ENCODE peak calls at places on chromosome 13, in four cellular contexts. L is mammary epithelial cell, M is progenitor cell of endocrine pancreas, T is AG10803. B is an unnamed sample.

GRCh38 chr13:26629260-26629659 is 71.8 kb downstream of the WASF3 start:
- DNase-seq in T (peak), M (no peak), L (no peak), B (no peak)

GRCh38 chr13:29819157-29819556 is 31.3 kb downstream of the UBL3 start:
- DNase-seq in T (no peak), M (no peak), L (no peak), B (no peak)

GRCh38 chr13:51714663-51715168 is 89.2 kb downstream of the DHRS12 start:
- DNase-seq in T (peak), L (peak), M (no peak), B (no peak)

GRCh38 chr13:100521912-100522490 is 66.6 kb downstream of the GGACT start:
- DNase-seq in L (no peak), T (no peak), M (no peak), B (no peak)

GRCh38 chr13:64083396-64083795 is 2667.7 kb upstream of the PCDH20 start:
- DNase-seq in L (no peak), M (no peak), T (no peak), B (no peak)

GRCh38 chr13:51849145-51850101 is 4.4 kb upstream of the TMEM272 start:
- DNase-seq in M (no peak), T (no peak), L (no peak), B (no peak)

GRCh38 chr13:22883262-22883840 is 297.4 kb upstream of the SGCG start:
- DNase-seq in L (no peak), M (no peak), T (no peak), B (no peak)

GRCh38 chr13:67803118-67803517 is 573.0 kb upstream of the PCDH9 start:
- DNase-seq in T (no peak), L (no peak), M (no peak), B (no peak)

GRCh38 chr13:55572862-55573261 is 1567.9 kb upstream of the PRR20A start:
- DNase-seq in M (no peak), L (no peak), T (no peak), B (no peak)

GRCh38 chr13:93805736-93806135 is 579.1 kb downstream of the GPC6 start:
- DNase-seq in M (no peak), L (no peak), T (no peak), B (no peak)

GRCh38 chr13:23554000-23554399 is 16.2 kb upstream of the TNFRSF19 start:
- DNase-seq in T (no peak), M (no peak), L (peak), B (no peak)

GRCh38 chr13:20351279-20352022 is 119.3 kb upstream of the GJB6 start:
- DNase-seq in L (peak), T (peak), M (no peak), B (no peak)

GRCh38 chr13:73225983-73226382 is 167.2 kb downstream of the KLF5 start:
- DNase-seq in L (no peak), T (no peak), M (no peak), B (no peak)

GRCh38 chr13:97627566-97627965 is 193.6 kb downstream of the RAP2A start:
- DNase-seq in T (peak), M (no peak), L (peak), B (no peak)

GRCh38 chr13:36475468-36475867 is 43.2 kb downstream of the CCNA1 start:
- DNase-seq in T (no peak), M (no peak), L (peak), B (no peak)
- TF ChIP-seq CTCF in T (peak), M (no peak), L (peak), B (no peak)

GRCh38 chr13:92591117-92591516 is 635.5 kb upstream of the GPC6 start:
- DNase-seq in L (no peak), M (no peak), T (no peak), B (no peak)

GRCh38 chr13:92589955-92590354 is 636.7 kb upstream of the GPC6 start:
- DNase-seq in T (no peak), M (no peak), L (no peak), B (no peak)

GRCh38 chr13:92590503-92590908 is 636.1 kb upstream of the GPC6 start:
- DNase-seq in T (no peak), L (no peak), M (no peak), B (no peak)

DNA sequence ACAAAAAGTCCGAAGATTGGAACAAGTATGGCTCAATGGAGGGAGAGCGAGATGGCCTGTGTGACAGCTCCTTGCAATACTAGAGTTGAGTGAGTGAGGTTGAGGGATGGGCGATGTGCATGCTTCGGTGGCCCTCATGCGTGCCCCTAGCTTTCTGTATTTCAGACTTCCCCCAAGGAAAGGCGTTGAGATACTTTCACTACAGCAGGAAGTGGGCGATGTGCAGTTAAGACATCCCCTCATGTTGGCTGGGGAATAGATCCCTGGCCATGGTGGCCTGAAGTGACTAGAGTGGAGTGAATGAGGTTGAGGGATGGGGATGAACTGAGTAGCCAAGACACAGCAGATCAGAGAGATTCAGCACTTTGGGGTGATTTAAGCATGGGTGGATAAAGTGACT is 633.9 kb upstream of the GPC6 start:
- DNase-seq in T (no peak), L (no peak), M (no peak), B (no peak)
- TF ChIP-seq CTCF in T (no peak), L (no peak), M (no peak), B (no peak)

DNA sequence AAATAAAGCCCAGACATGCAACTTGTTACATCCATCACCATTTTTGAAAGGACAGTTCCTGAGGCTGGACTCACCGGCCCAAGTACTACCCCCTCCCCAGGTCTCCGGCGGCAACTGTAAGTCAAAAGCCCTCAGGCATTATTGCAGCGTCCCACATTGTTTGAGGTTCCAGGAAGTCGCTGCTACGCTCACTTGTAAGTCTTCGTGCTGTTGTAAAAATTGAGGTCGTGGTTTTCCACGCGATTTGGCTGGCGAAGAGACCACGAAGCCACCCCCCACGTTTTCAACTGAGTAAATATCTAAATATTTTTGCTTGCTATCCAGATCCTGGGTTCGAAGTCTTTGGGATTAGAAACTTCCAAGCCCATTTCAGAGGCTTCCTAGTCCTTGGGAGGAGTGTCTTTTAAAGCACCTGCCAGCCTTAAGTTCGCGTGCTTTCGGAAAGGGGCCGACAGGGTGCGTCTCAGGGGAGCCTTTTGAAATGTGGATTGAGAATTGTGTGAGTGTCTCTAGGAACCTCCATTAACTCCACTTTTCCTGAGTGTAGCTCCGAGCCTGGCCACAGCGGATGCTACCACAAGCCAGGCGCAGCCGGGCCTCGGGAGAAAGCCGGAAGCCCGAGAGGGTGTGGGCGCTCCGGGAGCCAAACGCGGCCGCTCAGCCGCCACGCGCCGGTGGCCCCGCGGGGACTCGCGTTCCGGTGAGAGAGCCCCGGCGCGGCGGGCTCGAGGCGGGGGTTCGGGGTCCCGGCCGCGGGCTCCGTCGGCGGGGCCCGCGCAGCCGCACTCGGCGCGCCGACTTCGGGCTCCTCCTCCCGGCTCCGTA is at the start of gene FNDC3A:
- DNase-seq in M (peak), T (peak), L (peak), B (peak)
- TF ChIP-seq CTCF in M (peak), T (peak), L (peak), B (no peak)

DNA sequence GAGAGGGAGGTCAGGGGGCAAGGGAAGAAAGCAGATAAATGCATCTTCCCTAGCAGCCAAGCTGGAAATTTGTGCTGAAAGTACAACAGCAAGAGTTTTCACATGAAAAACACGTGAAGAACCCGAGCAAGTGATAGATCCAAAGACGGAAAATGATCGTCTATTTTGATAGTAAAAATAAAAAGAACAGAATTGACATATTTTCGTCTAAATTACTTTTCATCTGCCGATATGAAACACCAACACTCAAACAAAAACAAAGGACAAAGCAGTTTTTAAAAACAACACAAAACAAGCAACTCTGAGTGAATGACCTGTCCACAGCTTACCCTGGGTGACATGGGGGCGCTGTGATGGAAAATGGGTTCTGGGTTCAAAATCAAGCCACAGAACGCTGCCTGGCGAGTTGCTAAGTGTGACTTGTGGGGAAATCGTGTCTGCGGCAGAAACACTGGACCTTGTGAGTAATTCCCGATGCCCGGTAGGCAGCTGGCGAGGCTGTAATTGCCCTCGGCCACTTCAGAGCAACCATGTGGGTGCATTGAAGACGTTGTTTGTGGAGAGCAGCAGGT is 7.3 kb downstream of the SOX1 start:
- DNase-seq in M (no peak), L (no peak), T (no peak), B (no peak)
- TF ChIP-seq CTCF in M (no peak), L (no peak), T (no peak), B (no peak)

GRCh38 chr13:109735567-109735966 is 50.8 kb downstream of the IRS2 start:
- DNase-seq in M (no peak), T (no peak), L (no peak), B (no peak)
- TF ChIP-seq CTCF in M (no peak), T (no peak), L (no peak), B (no peak)

GRCh38 chr13:43911871-43912270 is 32.2 kb downstream of the LACC1 start:
- DNase-seq in L (no peak), T (no peak), M (no peak), B (no peak)

GRCh38 chr13:43915451-43915850 is 35.7 kb downstream of the LACC1 start:
- DNase-seq in M (no peak), T (peak), L (no peak), B (no peak)

GRCh38 chr13:43911283-43911682 is 31.6 kb downstream of the LACC1 start:
- DNase-seq in M (no peak), T (no peak), L (no peak), B (no peak)

GRCh38 chr13:43918636-43919035 is 38.9 kb downstream of the LACC1 start:
- DNase-seq in L (peak), T (no peak), M (no peak), B (no peak)

DNA sequence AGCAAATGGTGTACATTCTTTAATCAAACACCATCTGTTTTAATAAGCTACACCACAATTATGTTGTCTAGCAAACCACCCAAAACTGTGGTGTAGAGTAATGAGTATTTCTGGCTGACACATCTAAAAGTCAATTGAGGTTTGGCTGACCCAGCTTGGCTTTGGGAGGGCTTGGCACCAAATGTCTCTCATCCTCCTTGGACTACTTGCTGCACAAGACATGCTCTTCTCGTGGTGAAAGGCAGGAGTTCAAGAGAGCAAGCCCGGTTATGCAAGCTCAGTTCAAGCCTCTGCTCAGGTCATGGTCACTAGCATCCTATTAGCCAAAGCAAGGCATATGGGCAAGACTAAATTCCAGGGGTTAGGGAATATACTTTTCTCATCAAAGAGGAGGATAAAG is 37.1 kb downstream of the LACC1 start:
- DNase-seq in L (no peak), M (no peak), T (peak), B (no peak)
- TF ChIP-seq CTCF in L (no peak), M (no peak), T (no peak), B (no peak)

DNA sequence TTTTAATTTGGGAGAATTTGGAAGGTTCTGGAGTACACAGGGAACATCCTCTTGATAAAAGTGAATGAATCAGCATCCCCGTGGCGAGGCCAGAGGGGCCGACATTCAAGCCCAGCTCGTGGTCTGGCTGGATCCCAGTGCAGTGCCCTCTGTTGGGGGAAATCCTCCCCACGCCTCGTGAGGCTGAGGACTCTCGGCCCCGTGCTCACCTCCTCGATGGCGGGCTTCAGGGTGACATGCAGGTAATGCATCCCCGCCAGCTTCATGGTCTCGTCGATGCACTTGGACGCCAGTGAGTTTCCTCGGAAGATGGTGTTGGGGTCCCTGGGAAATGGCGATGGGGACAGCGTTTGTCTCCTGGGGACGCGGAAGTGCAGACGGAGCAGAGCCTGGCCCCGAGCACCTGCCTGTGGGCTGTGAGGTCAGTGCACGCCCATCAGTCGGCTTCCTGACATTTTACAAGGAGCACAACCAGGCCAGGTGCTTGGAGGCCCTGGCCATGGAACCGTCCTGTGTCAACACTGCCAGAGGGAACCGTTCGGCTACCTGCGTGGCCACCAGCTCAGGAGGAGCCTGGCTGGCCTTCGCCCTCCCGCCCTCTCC is 43.3 kb upstream of the C13orf46 start:
- DNase-seq in L (no peak), T (peak), M (no peak), B (no peak)
- TF ChIP-seq CTCF in L (no peak), T (peak), M (peak), B (no peak)